ENCODE peak calls at places on chromosomes 1 and 21, in ten cellular contexts. O, K, N, R, Y, X, T, I, W and G are unnamed samples.

GRCh38 chr1:209421186-209421585 is 162.3 kb upstream of the CAMK1G start:
- DNase-seq in R (no peak), I (no peak), N (no peak), X (no peak), T (no peak), W (no peak), Y (no peak), O (no peak), K (no peak), G (no peak)

GRCh38 chr1:59332983-59333382 is 36.1 kb downstream of the FGGY start:
- DNase-seq in T (no peak), K (no peak), O (no peak), X (no peak), N (no peak), W (peak; percentile 90), R (no peak), Y (peak; percentile 83), I (peak; percentile 51), G (no peak)

GRCh38 chr1:230797376-230798186 is 50.4 kb downstream of the CAPN9 start:
- DNase-seq in K (peak; percentile 64), I (peak; percentile 50), W (peak; percentile 44), Y (peak; percentile 91), N (peak; percentile 49), T (peak; percentile 82), R (no peak), X (peak; percentile 78), O (peak; percentile 62), G (peak; percentile 85)

GRCh38 chr1:172883387-172883791 is 167.4 kb downstream of the TNFSF18 start:
- DNase-seq in O (no peak), T (no peak), Y (no peak), N (no peak), W (no peak), R (no peak), K (no peak), X (no peak), I (peak; percentile 73), G (no peak)

GRCh38 chr1:6795661-6796060 is 10.4 kb downstream of the CAMTA1 start:
- DNase-seq in N (no peak), Y (no peak), R (no peak), O (no peak), T (no peak), W (no peak), I (peak; percentile 97), K (no peak), X (no peak), G (no peak)

GRCh38 chr1:66723985-66724384 is 28.3 kb upstream of the DYNLT5 start:
- DNase-seq in R (no peak), T (no peak), O (no peak), I (no peak), N (no peak), X (no peak), K (no peak), Y (no peak), W (no peak), G (no peak)

GRCh38 chr1:172117800-172118199 is 276.5 kb downstream of the DNM3 start:
- DNase-seq in W (no peak), Y (no peak), K (no peak), R (no peak), N (no peak), O (no peak), I (no peak), T (no peak), X (no peak), G (no peak)

GRCh38 chr1:76268341-76268740 is 193.8 kb downstream of the ST6GALNAC3 start:
- DNase-seq in O (no peak), I (no peak), R (no peak), K (no peak), T (no peak), W (no peak), N (no peak), X (no peak), Y (no peak), G (no peak)

GRCh38 chr1:16018308-16018707 is 465 bp upstream of the HSPB7 start:
- DNase-seq in N (no peak), Y (no peak), R (no peak), O (no peak), W (no peak), K (no peak), T (no peak), X (no peak), I (no peak), G (no peak)

GRCh38 chr21:32112194-32112593 is 166.7 kb downstream of the MIS18A start:
- DNase-seq in X (no peak), Y (no peak), R (no peak), O (no peak), W (no peak), I (no peak), N (no peak), T (no peak), K (no peak), G (no peak)

GRCh38 chr21:36608251-36608650 is 90.7 kb upstream of the SIM2 start:
- DNase-seq in K (no peak), T (no peak), Y (no peak), W (no peak), R (no peak), O (no peak), X (no peak), N (no peak), I (no peak), G (no peak)

DNA sequence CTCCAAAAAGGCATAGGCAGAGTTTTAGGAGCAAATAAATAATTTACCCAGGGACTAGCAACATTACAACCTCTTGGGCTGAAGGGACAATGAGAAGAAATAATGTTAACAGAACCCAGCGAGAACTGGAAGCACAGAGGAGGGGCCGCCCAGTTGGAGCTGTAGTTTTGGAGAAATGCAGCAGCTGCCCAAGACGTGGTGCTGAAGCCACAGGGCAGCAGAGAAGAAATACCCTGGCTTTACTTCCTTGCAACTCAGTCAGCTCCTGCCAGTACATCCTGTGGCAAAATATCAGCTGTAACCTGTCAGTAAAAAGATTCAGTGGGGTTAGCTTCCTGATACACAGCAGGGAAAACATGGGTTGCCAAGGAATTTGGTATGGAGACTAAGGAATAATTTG is 283.6 kb upstream of the USP25 start:
- DNase-seq in Y (no peak), R (no peak), W (no peak), N (no peak), I (no peak), O (no peak), X (no peak), K (no peak), T (no peak), G (no peak)
- TF ChIP-seq CTCF in Y (no peak), R (no peak), W (no peak), N (no peak), I (no peak), O (no peak), X (no peak), K (no peak), T (no peak), G (no peak)

GRCh38 chr1:184386271-184387068 is at the start of gene C1orf21:
- DNase-seq in T (no peak), Y (peak; percentile 95), O (no peak), N (peak; percentile 66), K (peak; percentile 86), I (peak; percentile 82), R (peak; percentile 94), W (peak; percentile 80), X (peak; percentile 88), G (peak; percentile 84)
- TF ChIP-seq POLR2A in T (peak; percentile 94), Y (peak; percentile 87), O (no peak), N (peak; percentile 53), K (no peak), I (no peak), R (peak; percentile 94), W (no peak), X (no peak), G (no peak)

GRCh38 chr1:3788756-3789420 is 7.4 kb downstream of the LRRC47 start:
- DNase-seq in O (no peak), N (no peak), T (no peak), Y (no peak), I (no peak), K (no peak), R (no peak), X (no peak), W (no peak), G (no peak)

GRCh38 chr1:3787745-3788605 is 8.3 kb downstream of the LRRC47 start:
- DNase-seq in K (no peak), R (no peak), X (no peak), W (no peak), O (no peak), I (no peak), N (no peak), T (no peak), Y (no peak), G (no peak)

GRCh38 chr1:3790501-3790923 is 5.8 kb downstream of the LRRC47 start:
- DNase-seq in X (no peak), R (no peak), O (no peak), K (no peak), N (no peak), T (no peak), Y (no peak), I (no peak), W (no peak), G (no peak)

GRCh38 chr1:3789421-3790300 is 6.6 kb downstream of the LRRC47 start:
- DNase-seq in T (no peak), K (no peak), N (no peak), Y (no peak), R (no peak), X (no peak), O (no peak), W (no peak), I (no peak), G (no peak)

GRCh38 chr1:3790952-3791351 is 5.3 kb downstream of the LRRC47 start:
- DNase-seq in I (no peak), N (no peak), Y (no peak), X (no peak), K (no peak), T (no peak), O (no peak), R (no peak), W (no peak), G (no peak)
- TF ChIP-seq CTCF in I (no peak), N (no peak), Y (no peak), X (no peak), K (no peak), T (no peak), O (no peak), R (no peak), W (no peak), G (no peak)

GRCh38 chr1:234963180-234963903 is 165.3 kb downstream of the TOMM20 start:
- DNase-seq in O (peak; percentile 99), I (peak; percentile 34), X (peak; percentile 68), K (peak; percentile 88), Y (no peak), T (peak; percentile 87), W (peak; percentile 98), N (peak; percentile 69), R (peak; percentile 74), G (peak; percentile 81)

GRCh38 chr1:234960722-234961467 is 167.7 kb downstream of the TOMM20 start:
- DNase-seq in K (peak; percentile 78), I (peak; percentile 95), R (peak; percentile 84), T (peak; percentile 88), O (peak; percentile 98), Y (no peak), W (peak; percentile 60), X (no peak), N (peak; percentile 69), G (peak; percentile 82)

GRCh38 chr1:234963904-234964702 is 164.5 kb downstream of the TOMM20 start:
- DNase-seq in R (peak; percentile 80), Y (no peak), X (no peak), T (no peak), W (no peak), O (peak; percentile 77), K (peak; percentile 66), I (peak; percentile 33), N (no peak), G (no peak)

GRCh38 chr1:234962340-234962989 is 166.2 kb downstream of the TOMM20 start:
- DNase-seq in X (no peak), R (no peak), N (no peak), T (peak; percentile 88), Y (no peak), K (no peak), W (peak; percentile 92), O (peak; percentile 67), I (no peak), G (peak; percentile 89)

GRCh38 chr1:234961468-234962339 is 166.9 kb downstream of the TOMM20 start:
- DNase-seq in K (no peak), N (no peak), X (no peak), I (peak; percentile 68), R (peak; percentile 59), Y (no peak), T (peak; percentile 87), O (no peak), W (peak; percentile 92), G (no peak)
- TF ChIP-seq POLR2A in K (no peak), N (no peak), X (peak; percentile 31), I (no peak), R (peak; percentile 71), Y (no peak), T (no peak), O (no peak), W (no peak), G (no peak)